ENCODE peak calls at places on chromosomes 6 and 20, in ten cellular contexts. One of them, this sample, is unnamed.

GRCh38 chr6:111482236-111482958 is 621 bp downstream of the REV3L start:
- DNase-seq in NCI-H1417: peak
- DNase-seq in NCI-H2081 treated with DMSO at 0.1 percent for 48 hours: no peak
- DNase-seq in sigmoid colon: peak
- DNase-seq in activated naive CD4-positive, alpha-beta T cell treated with anti-CD3 and anti-CD28 coated beads, Interleukin-2, amount 50 U/mL, for 16 hours: peak
- DNase-seq in stomach: peak
- DNase-seq in RWPE1: peak
- DNase-seq in mesendoderm: no peak
- DNase-seq in neural progenitor cell: peak
- DNase-seq in D341Med: peak
- DNase-seq in this sample: no peak

GRCh38 chr6:39493717-39494116 is 171.2 kb upstream of the KCNK16 start:
- DNase-seq in stomach: no peak
- DNase-seq in neural progenitor cell: no peak
- DNase-seq in D341Med: no peak
- DNase-seq in sigmoid colon: no peak
- DNase-seq in NCI-H2081 treated with DMSO at 0.1 percent for 48 hours: no peak
- DNase-seq in RWPE1: no peak
- DNase-seq in NCI-H1417: no peak
- DNase-seq in activated naive CD4-positive, alpha-beta T cell treated with anti-CD3 and anti-CD28 coated beads, Interleukin-2, amount 50 U/mL, for 16 hours: no peak
- DNase-seq in mesendoderm: no peak
- DNase-seq in this sample: no peak

GRCh38 chr6:83183082-83183828 is 9.8 kb downstream of the PGM3 start:
- DNase-seq in D341Med: no peak
- DNase-seq in activated naive CD4-positive, alpha-beta T cell treated with anti-CD3 and anti-CD28 coated beads, Interleukin-2, amount 50 U/mL, for 16 hours: no peak
- DNase-seq in sigmoid colon: no peak
- DNase-seq in neural progenitor cell: no peak
- DNase-seq in mesendoderm: no peak
- DNase-seq in stomach: no peak
- DNase-seq in NCI-H1417: no peak
- DNase-seq in RWPE1: peak
- DNase-seq in NCI-H2081 treated with DMSO at 0.1 percent for 48 hours: no peak
- DNase-seq in this sample: no peak

GRCh38 chr20:13430346-13431002 is 208.3 kb downstream of the TASP1 start:
- DNase-seq in neural progenitor cell: no peak
- DNase-seq in mesendoderm: no peak
- DNase-seq in stomach: no peak
- DNase-seq in activated naive CD4-positive, alpha-beta T cell treated with anti-CD3 and anti-CD28 coated beads, Interleukin-2, amount 50 U/mL, for 16 hours: no peak
- DNase-seq in NCI-H1417: no peak
- DNase-seq in RWPE1: no peak
- DNase-seq in NCI-H2081 treated with DMSO at 0.1 percent for 48 hours: no peak
- DNase-seq in D341Med: no peak
- DNase-seq in sigmoid colon: no peak
- DNase-seq in this sample: no peak

GRCh38 chr6:150635906-150636514 is 36.3 kb downstream of the PLEKHG1 start:
- DNase-seq in stomach: no peak
- DNase-seq in mesendoderm: no peak
- DNase-seq in neural progenitor cell: no peak
- DNase-seq in RWPE1: no peak
- DNase-seq in NCI-H2081 treated with DMSO at 0.1 percent for 48 hours: no peak
- DNase-seq in sigmoid colon: no peak
- DNase-seq in D341Med: no peak
- DNase-seq in activated naive CD4-positive, alpha-beta T cell treated with anti-CD3 and anti-CD28 coated beads, Interleukin-2, amount 50 U/mL, for 16 hours: no peak
- DNase-seq in NCI-H1417: no peak
- DNase-seq in this sample: no peak

GRCh38 chr6:54053893-54054391 is 57.3 kb upstream of the MLIP start:
- DNase-seq in NCI-H2081 treated with DMSO at 0.1 percent for 48 hours: no peak
- DNase-seq in D341Med: no peak
- DNase-seq in RWPE1: peak
- DNase-seq in sigmoid colon: no peak
- DNase-seq in neural progenitor cell: no peak
- DNase-seq in stomach: no peak
- DNase-seq in activated naive CD4-positive, alpha-beta T cell treated with anti-CD3 and anti-CD28 coated beads, Interleukin-2, amount 50 U/mL, for 16 hours: no peak
- DNase-seq in mesendoderm: peak
- DNase-seq in NCI-H1417: peak
- DNase-seq in this sample: no peak

GRCh38 chr20:44684047-44684965 is 30.9 kb upstream of the CCN5 start:
- DNase-seq in NCI-H2081 treated with DMSO at 0.1 percent for 48 hours: no peak
- DNase-seq in sigmoid colon: no peak
- DNase-seq in neural progenitor cell: no peak
- DNase-seq in NCI-H1417: no peak
- DNase-seq in stomach: peak
- DNase-seq in activated naive CD4-positive, alpha-beta T cell treated with anti-CD3 and anti-CD28 coated beads, Interleukin-2, amount 50 U/mL, for 16 hours: no peak
- DNase-seq in D341Med: no peak
- DNase-seq in mesendoderm: no peak
- DNase-seq in RWPE1: no peak
- DNase-seq in this sample: no peak

GRCh38 chr6:108804976-108805375 is 43.2 kb upstream of the ARMC2 start:
- DNase-seq in neural progenitor cell: no peak
- DNase-seq in RWPE1: no peak
- DNase-seq in stomach: no peak
- DNase-seq in NCI-H2081 treated with DMSO at 0.1 percent for 48 hours: no peak
- DNase-seq in sigmoid colon: no peak
- DNase-seq in D341Med: no peak
- DNase-seq in NCI-H1417: no peak
- DNase-seq in activated naive CD4-positive, alpha-beta T cell treated with anti-CD3 and anti-CD28 coated beads, Interleukin-2, amount 50 U/mL, for 16 hours: no peak
- DNase-seq in mesendoderm: no peak
- DNase-seq in this sample: no peak

GRCh38 chr6:37190159-37190535 is 20.2 kb downstream of the PIM1 start:
- DNase-seq in stomach: no peak
- DNase-seq in D341Med: no peak
- DNase-seq in RWPE1: no peak
- DNase-seq in NCI-H1417: no peak
- DNase-seq in neural progenitor cell: no peak
- DNase-seq in NCI-H2081 treated with DMSO at 0.1 percent for 48 hours: no peak
- DNase-seq in sigmoid colon: no peak
- DNase-seq in activated naive CD4-positive, alpha-beta T cell treated with anti-CD3 and anti-CD28 coated beads, Interleukin-2, amount 50 U/mL, for 16 hours: no peak
- DNase-seq in mesendoderm: no peak
- DNase-seq in this sample: no peak

GRCh38 chr6:10713962-10714361 is 8.9 kb upstream of the TMEM14C start:
- DNase-seq in neural progenitor cell: no peak
- DNase-seq in stomach: no peak
- DNase-seq in NCI-H1417: no peak
- DNase-seq in RWPE1: no peak
- DNase-seq in sigmoid colon: no peak
- DNase-seq in D341Med: no peak
- DNase-seq in NCI-H2081 treated with DMSO at 0.1 percent for 48 hours: no peak
- DNase-seq in mesendoderm: no peak
- DNase-seq in activated naive CD4-positive, alpha-beta T cell treated with anti-CD3 and anti-CD28 coated beads, Interleukin-2, amount 50 U/mL, for 16 hours: no peak
- DNase-seq in this sample: no peak